ENCODE peak calls at places on chromosomes 3 and 15, in four cellular contexts. J is pons; G is activated CD8-positive, alpha-beta memory T cell treated with anti-CD3 and anti-CD28 coated beads for 24 hours; T is iPS-NIHi11. X is an unnamed sample.

GRCh38 chr3:142623209-142623608 is 27.0 kb downstream of the PLS1 start:
- DNase-seq in T (no peak), J (no peak), G (no peak), X (no peak)

GRCh38 chr3:147393261-147393964 is 12.9 kb downstream of the ZIC4 start:
- DNase-seq in J (peak), G (peak), T (no peak), X (no peak)

GRCh38 chr3:173531602-173532001 is 134.1 kb downstream of the NLGN1 start:
- DNase-seq in G (no peak), T (no peak), J (no peak), X (no peak)

GRCh38 chr15:37083610-37084009 is 16.7 kb downstream of the MEIS2 start:
- DNase-seq in T (no peak), J (no peak), G (no peak), X (no peak)

GRCh38 chr15:40097968-40098476 is 10.7 kb downstream of the BMF start:
- DNase-seq in J (no peak), T (no peak), G (peak), X (no peak)

GRCh38 chr3:46501702-46502101 is 3.9 kb downstream of the RTP3 start:
- DNase-seq in J (no peak), T (no peak), G (no peak), X (no peak)

GRCh38 chr15:51600114-51600513 is 22.5 kb downstream of the DMXL2 start:
- DNase-seq in J (no peak), G (no peak), T (no peak), X (no peak)

GRCh38 chr3:156790141-156790540 is 36.0 kb upstream of the LEKR1 start:
- DNase-seq in T (no peak), G (no peak), J (no peak), X (no peak)

GRCh38 chr3:89107461-89108035 is at the start of gene EPHA3:
- DNase-seq in G (peak), T (peak), J (peak), X (peak)

GRCh38 chr3:196207833-196208607 is 3.2 kb downstream of the ZDHHC19 start:
- DNase-seq in J (no peak), G (peak), T (peak), X (no peak)

GRCh38 chr15:70963199-70963598 is 70.6 kb downstream of the LRRC49 start:
- DNase-seq in T (no peak), J (no peak), G (no peak), X (no peak)

GRCh38 chr15:89399390-89400120 is 64.9 kb upstream of the POLG start:
- DNase-seq in T (peak), G (peak), J (peak), X (no peak)

GRCh38 chr15:34652726-34653033 is 69.2 kb upstream of the GOLGA8B start:
- DNase-seq in G (no peak), T (no peak), J (no peak), X (no peak)

GRCh38 chr15:71048913-71049675 is 66.2 kb upstream of the THSD4 start:
- DNase-seq in T (no peak), J (no peak), G (no peak), X (no peak)

GRCh38 chr15:99414755-99415731 is 150.7 kb upstream of the MEF2A start:
- DNase-seq in G (no peak), J (no peak), T (peak), X (no peak)

GRCh38 chr3:36905545-36905944 is 39.3 kb downstream of the TRANK1 start:
- DNase-seq in G (peak), T (no peak), J (no peak), X (no peak)

GRCh38 chr3:100209948-100210776 is 50.6 kb upstream of the TBC1D23 start:
- DNase-seq in J (no peak), G (no peak), T (no peak), X (no peak)